ENCODE peak calls at places on chromosomes 1 and 21, in ten cellular contexts. K is GM23338, T is hepatocyte, Z is GM23248, H is Karpas-422, S is PC-9, N is MM.1S, Y is HCT116, B is PC-3, V is SK-N-SH. U is an unnamed sample. For H3K9me2, the result is how much of the 10 kb centered on the place peaks cover.

GRCh38 chr1:913491-914252 is 10.1 kb upstream of the SAMD11 start:
- DNase-seq in T (no peak), K (no peak), N (no peak), S (no peak), B (no peak), H (no peak), Z (no peak), Y (no peak), V (no peak), U (no peak)

GRCh38 chr1:234556245-234556943 is 53.6 kb downstream of the IRF2BP2 start:
- DNase-seq in N (no peak), B (no peak), Z (no peak), S (no peak), T (no peak), Y (no peak), K (no peak), V (no peak), H (no peak), U (no peak)

GRCh38 chr1:184152944-184153343 is 101.4 kb downstream of the TSEN15 start:
- DNase-seq in N (no peak), V (no peak), S (no peak), B (no peak), H (no peak), Y (no peak), K (no peak), T (no peak), Z (no peak), U (no peak)

GRCh38 chr1:175536369-175536768 is 207.0 kb downstream of the TNR start:
- DNase-seq in K (no peak), Y (no peak), H (no peak), N (no peak), T (peak), B (no peak), S (no peak), V (no peak), Z (no peak), U (no peak)

GRCh38 chr21:17387030-17387617 is 125.7 kb upstream of the CXADR start:
- DNase-seq in T (peak), B (peak), V (peak), N (peak), S (peak), Z (peak), H (peak), K (peak), Y (peak), U (peak)

GRCh38 chr1:77830946-77831345 is 51.5 kb downstream of the MIGA1 start:
- DNase-seq in Z (no peak), S (no peak), Y (no peak), H (no peak), T (no peak), K (no peak), B (no peak), V (no peak), N (no peak), U (no peak)

GRCh38 chr1:180230416-180230790 is 339 bp downstream of the LHX4 start:
- DNase-seq in H (no peak), T (no peak), Y (no peak), B (no peak), S (peak), V (no peak), K (peak), N (no peak), Z (no peak), U (no peak)

GRCh38 chr1:227218870-227219578 is 99.3 kb downstream of the CDC42BPA start:
- DNase-seq in Y (no peak), S (no peak), N (no peak), B (no peak), V (no peak), H (no peak), T (no peak), K (no peak), Z (no peak), U (no peak)

GRCh38 chr21:38475519-38475918 is 22.8 kb downstream of the ERG start:
- DNase-seq in Z (no peak), B (no peak), V (no peak), S (no peak), N (no peak), H (no peak), T (no peak), K (peak), Y (no peak), U (no peak)

GRCh38 chr1:246516126-246516525 is 9.0 kb upstream of the SMYD3 start:
- DNase-seq in N (no peak), B (no peak), V (no peak), T (no peak), K (no peak), H (no peak), Y (no peak), S (no peak), Z (no peak), U (no peak)

GRCh38 chr1:151756291-151756690 is 7.0 kb downstream of the MRPL9 start:
- DNase-seq in B (peak), Z (peak), T (no peak), H (no peak), Y (no peak), V (no peak), N (no peak), S (no peak), K (no peak), U (no peak)

GRCh38 chr1:94362466-94363058 is 55.6 kb upstream of the ABCD3 start:
- DNase-seq in K (no peak), B (peak), N (no peak), V (no peak), H (no peak), Z (peak), T (no peak), S (no peak), Y (no peak), U (no peak)

GRCh38 chr21:35390013-35390776 is 341.1 kb upstream of the RUNX1 start:
- DNase-seq in S (no peak), T (peak), H (no peak), V (peak), B (peak), N (no peak), K (no peak), Y (no peak), Z (peak), U (no peak)

GRCh38 chr1:184409011-184409410 is 22.2 kb downstream of the C1orf21 start:
- DNase-seq in B (peak), N (no peak), K (no peak), Y (no peak), H (no peak), V (no peak), T (no peak), S (no peak), Z (peak), U (no peak)

GRCh38 chr1:181061891-181062777 is 26.4 kb upstream of the IER5 start:
- DNase-seq in H (peak), Y (no peak), Z (peak), V (no peak), N (peak), S (no peak), T (no peak), K (no peak), B (no peak), U (peak)

GRCh38 chr1:169906938-169907337 is 13.2 kb upstream of the SCYL3 start:
- DNase-seq in V (no peak), H (no peak), B (peak), S (no peak), Z (peak), T (no peak), K (no peak), Y (no peak), N (no peak), U (no peak)

GRCh38 chr1:41041866-41042265 is 20.3 kb upstream of the SLFNL1 start:
- DNase-seq in V (no peak), Z (peak), S (no peak), H (no peak), Y (no peak), B (no peak), N (no peak), K (no peak), T (no peak), U (no peak)

GRCh38 chr1:236685917-236686814 is at the start of gene ACTN2:
- DNase-seq in S (no peak), H (no peak), B (no peak), Y (no peak), T (peak), V (peak), Z (peak), N (no peak), K (peak), U (no peak)

GRCh38 chr21:15804247-15804985 is 74.6 kb downstream of the USP25 start:
- DNase-seq in K (no peak), Z (no peak), H (no peak), B (no peak), S (no peak), N (no peak), V (no peak), Y (no peak), T (no peak), U (no peak)

GRCh38 chr1:243550276-243550675 is 294.4 kb downstream of the SDCCAG8 start:
- DNase-seq in N (no peak), Y (no peak), S (no peak), Z (peak), H (no peak), B (no peak), T (no peak), V (no peak), K (no peak), U (no peak)

GRCh38 chr21:43207868-43208267 is 39.1 kb downstream of the CRYAA start:
- DNase-seq in S (no peak), Y (no peak), B (no peak), Z (no peak), T (no peak), H (no peak), K (no peak), N (no peak), V (no peak), U (no peak)

GRCh38 chr1:231130509-231130908 is 31.3 kb upstream of the TRIM67 start:
- DNase-seq in B (no peak), Y (no peak), S (no peak), V (no peak), K (no peak), H (no peak), Z (no peak), T (no peak), N (no peak), U (no peak)

GRCh38 chr21:35106246-35106835 is 57.2 kb upstream of the RUNX1 start:
- DNase-seq in Z (no peak), Y (no peak), S (no peak), N (no peak), K (no peak), V (peak), H (no peak), B (no peak), T (no peak), U (no peak)

GRCh38 chr21:36936361-36937135 is 29.9 kb downstream of the HLCS start:
- DNase-seq in N (no peak), Z (no peak), B (no peak), V (no peak), Y (no peak), H (no peak), K (no peak), S (no peak), T (no peak), U (no peak)

GRCh38 chr21:43908167-43908566 is 43.1 kb downstream of the AGPAT3 start:
- DNase-seq in T (no peak), B (no peak), V (no peak), N (no peak), Y (no peak), Z (peak), K (no peak), H (no peak), S (no peak), U (no peak)

GRCh38 chr1:56578963-56579875 is at the start of gene PLPP3:
- DNase-seq in Z (peak), B (peak), K (peak), T (peak), S (peak), H (peak), N (peak), Y (peak), V (peak), U (peak)

GRCh38 chr1:37317870-37318431 is 156.4 kb upstream of the ZC3H12A start:
- DNase-seq in N (no peak), S (no peak), T (no peak), Z (no peak), B (no peak), K (peak), H (no peak), Y (no peak), V (peak), U (no peak)

GRCh38 chr1:242184955-242185354 is 186.1 kb upstream of the MAP1LC3C start:
- DNase-seq in T (no peak), N (no peak), H (no peak), B (no peak), K (no peak), V (no peak), Y (no peak), S (no peak), Z (no peak), U (no peak)

GRCh38 chr1:215181518-215181917 is 99.0 kb downstream of the KCNK2 start:
- DNase-seq in H (peak), Y (no peak), B (peak), N (no peak), Z (no peak), T (no peak), S (no peak), K (peak), V (no peak), U (no peak)

GRCh38 chr1:52119722-52120121 is 22.2 kb upstream of the ZFYVE9 start:
- DNase-seq in N (no peak), B (no peak), H (no peak), Z (no peak), T (no peak), Y (no peak), V (no peak), K (peak), S (no peak), U (no peak)

GRCh38 chr21:43657355-43658093 is 1.8 kb downstream of the HSF2BP start:
- DNase-seq in Y (no peak), V (no peak), K (no peak), Z (peak), N (no peak), B (no peak), H (no peak), S (no peak), T (no peak), U (no peak)

GRCh38 chr1:206691604-206692003 is 6.9 kb downstream of the MAPKAPK2 start:
- DNase-seq in N (no peak), Z (peak), S (no peak), Y (no peak), T (no peak), H (no peak), V (no peak), K (no peak), B (no peak), U (no peak)

GRCh38 chr1:65459397-65459768 is 38.9 kb downstream of the LEPR start:
- DNase-seq in T (peak), K (peak), S (peak), H (peak), B (peak), V (peak), Z (peak), Y (peak), N (peak), U (peak)

GRCh38 chr1:177442580-177442979 is 271.8 kb downstream of the BRINP2 start:
- DNase-seq in T (no peak), V (no peak), H (no peak), B (no peak), Z (no peak), K (no peak), S (no peak), Y (no peak), N (no peak), U (no peak)

GRCh38 chr1:198750081-198750480 is 111.2 kb downstream of the PTPRC start:
- DNase-seq in T (no peak), K (no peak), Z (no peak), S (no peak), B (no peak), N (no peak), H (no peak), V (no peak), Y (no peak), U (no peak)

GRCh38 chr1:235011599-235012435 is 116.8 kb downstream of the TOMM20 start:
- DNase-seq in K (no peak), Y (peak), S (peak), H (peak), T (peak), Z (peak), V (peak), N (peak), B (peak), U (peak)

GRCh38 chr1:185244015-185244747 is 72.9 kb downstream of the IVNS1ABP start:
- DNase-seq in S (no peak), K (no peak), H (no peak), Y (no peak), T (no peak), V (no peak), Z (peak), N (no peak), B (peak), U (no peak)

GRCh38 chr1:55673416-55673815 is 458.3 kb upstream of the USP24 start:
- DNase-seq in S (no peak), V (no peak), Y (no peak), N (no peak), Z (no peak), K (no peak), T (no peak), B (no peak), H (no peak), U (no peak)

GRCh38 chr1:90502194-90502593 is 214.9 kb downstream of the BARHL2 start:
- DNase-seq in Z (no peak), Y (no peak), V (no peak), B (no peak), K (peak), H (no peak), S (no peak), T (no peak), N (no peak), U (no peak)

GRCh38 chr1:9161963-9162362 is 33.1 kb upstream of the GPR157 start:
- DNase-seq in B (peak), V (no peak), Y (no peak), N (no peak), Z (no peak), S (peak), T (no peak), K (no peak), H (no peak), U (no peak)
- H3K4me3 ChIP-seq in B (peak), V (no peak), Y (no peak), N (no peak), Z (no peak), S (no peak), T (no peak), K (no peak), H (no peak), U (no peak)

GRCh38 chr1:154352245-154352580 is 26.9 kb downstream of the ATP8B2 start:
- DNase-seq in N (peak), Z (no peak), Y (no peak), S (no peak), H (no peak), T (no peak), V (peak), K (peak), B (no peak), U (no peak)
- H3K9me2 ChIP-seq in N (under half), Z (under half), Y (under half), S (under half), H (under half), T (under half), V (under half), K (under half), B (under half), U (under half)

GRCh38 chr1:22652881-22653316 is at the start of gene C1QB:
- DNase-seq in S (no peak), V (no peak), N (no peak), B (no peak), Z (no peak), H (no peak), T (no peak), Y (no peak), K (no peak), U (no peak)
- H3K4me3 ChIP-seq in S (no peak), V (no peak), N (no peak), B (no peak), Z (no peak), H (no peak), T (no peak), Y (no peak), K (no peak), U (no peak)

GRCh38 chr1:218827486-218827885 is 346.2 kb upstream of the LYPLAL1 start:
- DNase-seq in S (no peak), Y (no peak), N (no peak), K (no peak), V (no peak), Z (no peak), B (no peak), T (no peak), H (no peak), U (no peak)

GRCh38 chr1:218823291-218823900 is 350.3 kb upstream of the LYPLAL1 start:
- DNase-seq in S (no peak), V (no peak), H (no peak), Z (peak), K (no peak), Y (peak), B (peak), T (no peak), N (no peak), U (no peak)

GRCh38 chr1:218829143-218829542 is 344.5 kb upstream of the LYPLAL1 start:
- DNase-seq in K (peak), T (no peak), Y (no peak), B (peak), S (no peak), V (no peak), H (no peak), N (no peak), Z (peak), U (no peak)

GRCh38 chr1:218828125-218828650 is 345.5 kb upstream of the LYPLAL1 start:
- DNase-seq in N (no peak), K (no peak), S (no peak), Z (no peak), Y (no peak), T (no peak), B (peak), H (no peak), V (no peak), U (no peak)
- H3K9me2 ChIP-seq in N (under half), K (under half), S (under half), Z (under half), Y (under half), T (under half), B (under half), H (under half), V (under half), U (under half)